ENCODE peak calls at places on chromosomes 4 and X, in seven cellular contexts. S, F, I, E, A, Z and D are unnamed samples.

GRCh38 chr4:103024996-103025395 is 5.5 kb upstream of the SLC9B1 start:
- DNase-seq in S (no peak), F (no peak), I (no peak), E (no peak), A (no peak), Z (no peak), D (no peak)

GRCh38 chr4:178320003-178320402 is 877.8 kb upstream of the AGA start:
- DNase-seq in S (no peak), F (no peak), I (no peak), E (no peak), A (no peak), Z (no peak), D (no peak)

GRCh38 chrX:12770440-12770839 is 20.8 kb upstream of the PRPS2 start:
- DNase-seq in S (peak; percentile 42), F (no peak), I (peak; percentile 24), E (no peak), A (no peak), Z (no peak), D (peak; percentile 53)

GRCh38 chrX:37314526-37314925 is 34.6 kb upstream of the PRRG1 start:
- DNase-seq in S (no peak), F (no peak), I (no peak), E (no peak), A (no peak), Z (no peak), D (no peak)

GRCh38 chr4:119025916-119026661 is 109.5 kb upstream of the MYOZ2 start:
- DNase-seq in S (no peak), F (no peak), I (no peak), E (peak; percentile 18), A (no peak), Z (no peak), D (no peak)

GRCh38 chr4:185859106-185859505 is 47.1 kb upstream of the SORBS2 start:
- DNase-seq in S (no peak), F (no peak), I (no peak), E (no peak), A (no peak), Z (no peak), D (no peak)

GRCh38 chrX:1274786-1275185 is 6.2 kb downstream of the CSF2RA start:
- DNase-seq in S (no peak), F (no peak), I (no peak), E (no peak), A (no peak), Z (no peak), D (no peak)

GRCh38 chrX:66162331-66162822 is 1.7 kb upstream of the HEPH start:
- DNase-seq in S (no peak), F (no peak), I (peak; percentile 92), E (no peak), A (no peak), Z (peak; percentile 7), D (no peak)

GRCh38 chr4:189002475-189002874 is 863.2 kb downstream of the TRIML1 start:
- DNase-seq in S (no peak), F (no peak), I (no peak), E (no peak), A (no peak), Z (no peak), D (no peak)

GRCh38 chr4:17597517-17597916 is 16.9 kb upstream of the MED28 start:
- DNase-seq in S (peak; percentile 21), F (no peak), I (peak; percentile 35), E (no peak), A (no peak), Z (no peak), D (peak; percentile 72)

GRCh38 chr4:142248946-142249345 is 597.2 kb downstream of the INPP4B start:
- DNase-seq in S (no peak), F (no peak), I (no peak), E (no peak), A (no peak), Z (no peak), D (no peak)

GRCh38 chr4:100061835-100062234 is 111.8 kb upstream of the H2AZ1 start:
- DNase-seq in S (no peak), F (no peak), I (no peak), E (no peak), A (no peak), Z (no peak), D (no peak)

GRCh38 chr4:100062921-100063320 is 112.8 kb upstream of the H2AZ1 start:
- DNase-seq in S (no peak), F (no peak), I (no peak), E (no peak), A (no peak), Z (no peak), D (no peak)

GRCh38 chr4:100063355-100063754 is 113.3 kb upstream of the H2AZ1 start:
- DNase-seq in S (peak; percentile 16), F (no peak), I (no peak), E (no peak), A (no peak), Z (no peak), D (no peak)

GRCh38 chr4:100059467-100059866 is 109.4 kb upstream of the H2AZ1 start:
- DNase-seq in S (no peak), F (no peak), I (no peak), E (no peak), A (no peak), Z (no peak), D (no peak)

DNA sequence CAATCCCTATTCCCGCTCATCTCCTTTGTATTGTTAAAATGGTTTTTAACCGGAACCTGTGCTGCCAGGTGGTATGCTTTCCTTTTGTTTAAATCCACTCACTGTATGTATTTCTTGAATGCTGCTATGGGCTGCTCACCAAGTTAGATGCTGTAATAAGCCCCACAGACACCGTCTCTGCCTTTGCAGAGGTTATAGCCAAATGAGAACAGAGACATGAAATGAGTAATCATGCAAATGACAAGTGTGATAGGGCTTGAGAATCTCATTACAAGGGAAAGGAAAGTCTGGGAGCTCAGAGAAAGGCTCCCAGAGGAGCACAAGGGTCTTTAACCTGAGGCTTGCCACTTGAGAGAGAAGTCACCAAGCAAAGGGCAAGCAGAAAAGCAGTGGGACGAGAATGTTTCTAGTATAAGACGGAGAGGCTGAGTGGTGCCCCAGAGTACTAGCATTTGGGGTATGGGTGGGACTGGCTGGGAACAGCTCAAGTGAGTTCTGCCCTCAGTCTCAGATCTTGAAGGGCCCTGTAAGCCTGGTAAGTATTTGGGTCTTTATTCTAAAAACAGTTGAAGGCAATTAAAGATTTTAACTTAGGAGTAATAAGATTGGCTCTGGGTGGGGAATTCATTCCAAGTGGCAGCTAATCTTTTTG is 110.8 kb upstream of the H2AZ1 start:
- DNase-seq in S (no peak), F (no peak), I (no peak), E (no peak), A (no peak), Z (no peak), D (no peak)
- TF ChIP-seq JUND in S (no peak), F (no peak), I (no peak), E (no peak), A (no peak), Z (peak; percentile 11), D (no peak)

DNA sequence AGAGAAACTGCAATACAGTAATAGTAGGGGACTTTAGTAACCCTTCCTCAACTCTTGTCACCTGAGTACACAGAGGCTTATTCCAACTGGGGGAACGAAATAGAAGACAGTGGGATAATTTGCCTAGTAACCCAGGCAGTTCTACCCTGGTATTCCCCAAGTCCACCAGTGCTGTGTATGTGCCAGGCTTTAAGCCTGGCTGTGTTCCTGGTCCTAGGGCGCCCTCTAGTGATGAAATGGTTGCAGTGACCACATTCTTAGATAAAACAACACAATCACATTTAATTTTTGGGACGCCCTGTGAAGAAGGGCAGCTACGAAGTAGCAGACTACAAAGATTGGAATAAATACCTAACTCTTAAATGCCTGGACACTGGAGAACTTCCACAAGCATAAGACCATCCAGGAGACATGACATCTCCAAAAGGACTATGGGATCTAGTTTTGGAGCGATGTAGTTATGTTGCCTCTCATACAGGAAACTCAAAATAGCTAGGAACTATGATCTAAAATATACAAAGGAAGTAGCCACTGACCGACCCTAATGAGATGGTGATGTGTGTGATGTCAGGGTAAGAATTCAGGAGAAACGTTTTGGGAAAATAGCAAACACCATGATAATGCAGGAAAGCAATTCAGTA is 288.5 kb upstream of the ZCCHC13 start:
- DNase-seq in S (peak; percentile 69), F (peak; percentile 13), I (peak; percentile 80), E (peak; percentile 40), A (peak; percentile 46), Z (peak; percentile 37), D (peak; percentile 65)
- TF ChIP-seq JUND in S (no peak), F (no peak), I (no peak), E (no peak), A (no peak), Z (no peak), D (no peak)

GRCh38 chrX:113124693-113125092 is 284.1 kb upstream of the AMOT start:
- DNase-seq in S (no peak), F (no peak), I (no peak), E (no peak), A (no peak), Z (no peak), D (no peak)
- TF ChIP-seq JUND in S (no peak), F (no peak), I (no peak), E (no peak), A (no peak), Z (no peak), D (no peak)

DNA sequence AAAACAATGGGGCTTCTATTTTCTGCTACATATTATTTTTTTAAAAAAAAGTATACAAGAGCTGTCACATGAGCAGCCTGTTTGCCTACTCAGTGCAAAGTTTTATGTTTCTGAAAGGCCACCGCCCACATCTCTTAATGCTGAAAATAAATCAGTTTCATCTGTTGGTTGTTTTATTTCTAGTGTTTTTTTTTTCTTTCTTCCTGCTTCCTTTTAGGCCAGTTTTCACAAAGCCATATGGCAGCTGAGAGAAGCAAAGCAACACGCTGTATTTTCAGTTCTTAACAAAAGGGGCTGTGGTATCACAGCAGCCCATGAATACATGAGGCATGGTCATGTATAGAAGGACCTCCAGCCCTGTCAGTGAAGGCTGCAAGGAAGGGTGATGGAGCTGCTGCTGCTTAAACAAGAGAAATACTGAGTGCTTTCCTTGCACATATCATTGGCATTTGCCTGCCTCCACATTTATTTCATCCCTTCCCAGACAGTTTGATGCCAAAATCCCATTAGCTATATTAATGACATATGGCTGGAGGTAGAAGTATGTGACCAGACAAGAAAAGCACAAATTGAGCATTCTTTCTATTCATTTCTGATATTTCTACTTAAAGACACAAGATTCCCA is 172.5 kb downstream of the PCDH18 start:
- DNase-seq in S (peak; percentile 18), F (no peak), I (no peak), E (no peak), A (no peak), Z (no peak), D (no peak)
- TF ChIP-seq JUND in S (peak; percentile 61), F (no peak), I (no peak), E (no peak), A (no peak), Z (no peak), D (no peak)

GRCh38 chr4:165016971-165017370 is 14.8 kb upstream of the TRIM60 start:
- DNase-seq in S (peak; percentile 38), F (no peak), I (peak; percentile 29), E (peak; percentile 32), A (peak; percentile 28), Z (no peak), D (no peak)
- TF ChIP-seq JUND in S (no peak), F (no peak), I (no peak), E (no peak), A (no peak), Z (no peak), D (no peak)

DNA sequence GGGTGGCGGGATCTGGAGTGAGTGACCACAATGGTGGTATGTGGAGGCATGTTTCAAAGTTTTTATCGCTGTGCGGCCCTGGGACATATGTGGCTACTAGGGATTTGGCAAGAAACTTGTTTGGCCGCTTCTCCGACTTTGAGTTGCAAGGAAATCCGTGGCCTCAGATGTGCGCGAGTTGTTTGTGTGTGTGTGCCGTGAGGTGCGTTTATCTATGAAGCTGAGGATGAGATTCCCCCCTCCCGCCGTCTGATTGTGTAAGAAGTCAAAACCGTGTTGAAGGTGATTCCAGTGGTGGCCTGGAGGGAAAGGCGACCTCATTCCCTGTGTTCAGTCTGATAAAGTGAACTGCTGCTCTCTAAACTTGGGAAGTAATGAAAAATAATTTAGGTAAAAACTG is 1.5 kb downstream of the JADE3 start:
- DNase-seq in S (peak; percentile 21), F (no peak), I (peak; percentile 22), E (no peak), A (peak; percentile 39), Z (no peak), D (peak; percentile 69)
- TF ChIP-seq JUND in S (no peak), F (no peak), I (no peak), E (no peak), A (no peak), Z (no peak), D (no peak)